ENCODE peak calls at places on chromosomes 2 and 18, in ten cellular contexts. B is effector memory CD4-positive, alpha-beta T cell; C is pancreas; D is amniotic stem cell; N is nucleus accumbens; Z is HFF-Myc; X is right cardiac atrium; P is GM03348; K is nephron progenitor cell; F is left ventricle myocardium superior. G is an unnamed sample.

GRCh38 chr2:237935740-237936452 is 30.9 kb upstream of the UBE2F start:
- DNase-seq in B (no peak), C (no peak), D (no peak), N (no peak), Z (no peak), X (peak), P (no peak), K (no peak), F (no peak), G (no peak)

GRCh38 chr18:43525149-43525548 is 247.9 kb upstream of the SYT4 start:
- DNase-seq in B (no peak), C (peak), D (no peak), N (no peak), Z (no peak), X (no peak), P (no peak), K (no peak), F (no peak), G (no peak)

GRCh38 chr18:13539843-13540535 is 186.4 kb downstream of the FAM210A start:
- DNase-seq in B (no peak), C (peak), D (no peak), N (no peak), Z (no peak), X (no peak), P (no peak), K (no peak), F (no peak), G (no peak)

GRCh38 chr18:65235966-65236634 is 514.7 kb upstream of the CDH7 start:
- DNase-seq in B (no peak), C (no peak), D (no peak), N (no peak), Z (no peak), X (peak), P (no peak), K (no peak), F (no peak), G (no peak)

GRCh38 chr2:7517122-7517487 is 599.9 kb downstream of the RNF144A start:
- DNase-seq in B (no peak), C (no peak), D (no peak), N (no peak), Z (peak), X (no peak), P (no peak), K (no peak), F (no peak), G (no peak)

GRCh38 chr2:206190689-206191088 is 31.0 kb downstream of the EEF1B2 start:
- DNase-seq in B (no peak), C (no peak), D (no peak), N (no peak), Z (no peak), X (no peak), P (no peak), K (no peak), F (no peak), G (no peak)

GRCh38 chr2:84959045-84959493 is 11.9 kb upstream of the KCMF1 start:
- DNase-seq in B (no peak), C (no peak), D (peak), N (no peak), Z (no peak), X (no peak), P (peak), K (no peak), F (no peak), G (no peak)

GRCh38 chr2:196183528-196184231 is 12.3 kb upstream of the STK17B start:
- DNase-seq in B (no peak), C (no peak), D (no peak), N (no peak), Z (no peak), X (no peak), P (no peak), K (no peak), F (no peak), G (no peak)

GRCh38 chr2:106011380-106011779 is 182.7 kb downstream of the UXS1 start:
- DNase-seq in B (no peak), C (no peak), D (no peak), N (no peak), Z (no peak), X (no peak), P (no peak), K (no peak), F (no peak), G (no peak)

GRCh38 chr18:9333441-9334350 is 877 bp upstream of the TWSG1 start:
- DNase-seq in B (no peak), C (no peak), D (peak), N (no peak), Z (no peak), X (peak), P (no peak), K (peak), F (peak), G (no peak)

GRCh38 chr18:79956276-79956675 is 4.8 kb upstream of the SLC66A2 start:
- DNase-seq in B (no peak), C (no peak), D (no peak), N (no peak), Z (no peak), X (no peak), P (no peak), K (no peak), F (no peak), G (no peak)

GRCh38 chr2:114543106-114543806 is 100.8 kb downstream of the DPP10 start:
- DNase-seq in B (no peak), C (peak), D (no peak), N (no peak), Z (no peak), X (peak), P (peak), K (peak), F (peak), G (no peak)

GRCh38 chr18:13376298-13376840 is 157.8 kb downstream of the LDLRAD4 start:
- DNase-seq in B (peak), C (no peak), D (no peak), N (no peak), Z (no peak), X (no peak), P (no peak), K (no peak), F (no peak), G (no peak)

GRCh38 chr2:157627594-157628281 is 926 bp downstream of the ACVR1C start:
- DNase-seq in B (peak), C (peak), D (no peak), N (no peak), Z (no peak), X (peak), P (peak), K (peak), F (no peak), G (no peak)

GRCh38 chr2:133377021-133377481 is 191.2 kb downstream of the NCKAP5 start:
- DNase-seq in B (no peak), C (no peak), D (no peak), N (no peak), Z (no peak), X (no peak), P (peak), K (no peak), F (no peak), G (no peak)

GRCh38 chr2:65991864-65992554 is 442.9 kb upstream of the MEIS1 start:
- DNase-seq in B (no peak), C (no peak), D (no peak), N (no peak), Z (no peak), X (no peak), P (no peak), K (no peak), F (no peak), G (no peak)

GRCh38 chr2:3827673-3828575 is 124.5 kb downstream of the DCDC2C start:
- DNase-seq in B (no peak), C (no peak), D (no peak), N (no peak), Z (no peak), X (no peak), P (peak), K (peak), F (no peak), G (no peak)

GRCh38 chr2:235263205-235264120 is 230.4 kb upstream of the AGAP1 start:
- DNase-seq in B (no peak), C (peak), D (peak), N (peak), Z (peak), X (peak), P (peak), K (peak), F (peak), G (peak)

GRCh38 chr2:60512063-60512622 is 41.3 kb downstream of the BCL11A start:
- DNase-seq in B (no peak), C (no peak), D (no peak), N (no peak), Z (no peak), X (no peak), P (no peak), K (no peak), F (no peak), G (no peak)

GRCh38 chr2:186919272-186919671 is 70.3 kb upstream of the ZSWIM2 start:
- DNase-seq in B (no peak), C (no peak), D (peak), N (no peak), Z (peak), X (no peak), P (peak), K (no peak), F (no peak), G (no peak)

GRCh38 chr2:132403176-132403575 is 13.4 kb upstream of the GPR39 start:
- DNase-seq in B (no peak), C (no peak), D (no peak), N (no peak), Z (no peak), X (no peak), P (no peak), K (no peak), F (no peak), G (no peak)

GRCh38 chr18:23573020-23573419 is 13.3 kb downstream of the NPC1 start:
- DNase-seq in B (no peak), C (no peak), D (no peak), N (no peak), Z (no peak), X (no peak), P (no peak), K (no peak), F (no peak), G (no peak)

GRCh38 chr18:60623331-60623730 is 250.8 kb upstream of the MC4R start:
- DNase-seq in B (no peak), C (no peak), D (no peak), N (no peak), Z (no peak), X (no peak), P (no peak), K (no peak), F (no peak), G (no peak)

G was measured in psoas muscle.